ENCODE peak calls at places on chromosome 2, in nine cellular contexts. A is ovary, L is K562, W is lung, K is foreskin fibroblast, I is right lobe of liver, N is MCF 10A, V is cardiac fibroblast, O is GM13976. Y is an unnamed sample.

GRCh38 chr2:200966770-200967169 is 3.3 kb upstream of the ORC2 start:
- DNase-seq in A (no peak), L (peak), W (no peak), K (peak), I (no peak), N (peak), V (peak), O (peak), Y (peak)

GRCh38 chr2:47904903-47905453 is 1.3 kb downstream of the FBXO11 start:
- DNase-seq in A (peak), L (peak), W (peak), K (no peak), I (peak), N (peak), V (peak), O (peak), Y (peak)

GRCh38 chr2:157292853-157293252 is 32.8 kb downstream of the ERMN start:
- DNase-seq in A (no peak), L (no peak), W (no peak), K (no peak), I (no peak), N (no peak), V (no peak), O (no peak), Y (no peak)

GRCh38 chr2:219282375-219282774 is 3.2 kb downstream of the DNAJB2 start:
- DNase-seq in A (no peak), L (no peak), W (no peak), K (no peak), I (no peak), N (no peak), V (no peak), O (no peak), Y (no peak)

GRCh38 chr2:48249631-48250473 is 280.1 kb upstream of the STON1 start:
- DNase-seq in A (no peak), L (no peak), W (no peak), K (peak), I (peak), N (peak), V (peak), O (no peak), Y (no peak)

GRCh38 chr2:43452318-43452731 is 143.5 kb downstream of the THADA start:
- DNase-seq in A (no peak), L (no peak), W (no peak), K (no peak), I (no peak), N (no peak), V (no peak), O (no peak), Y (no peak)

GRCh38 chr2:9594361-9595063 is 36.3 kb downstream of the YWHAQ start:
- DNase-seq in A (peak), L (no peak), W (peak), K (peak), I (no peak), N (peak), V (peak), O (no peak), Y (peak)

GRCh38 chr2:200695178-200695930 is 109.5 kb downstream of the AOX1 start:
- DNase-seq in A (no peak), L (no peak), W (no peak), K (no peak), I (no peak), N (no peak), V (peak), O (no peak), Y (no peak)

GRCh38 chr2:96396587-96396986 is 61.0 kb downstream of the NCAPH start:
- DNase-seq in A (no peak), L (peak), W (no peak), K (no peak), I (no peak), N (no peak), V (no peak), O (no peak), Y (no peak)

GRCh38 chr2:121128741-121129659 is 156.0 kb downstream of the TFCP2L1 start:
- DNase-seq in A (no peak), L (peak), W (peak), K (no peak), I (no peak), N (no peak), V (peak), O (peak), Y (peak)

GRCh38 chr2:98894331-98895000 is 41.6 kb downstream of the CRACDL start:
- DNase-seq in A (no peak), L (no peak), W (no peak), K (no peak), I (no peak), N (no peak), V (no peak), O (no peak), Y (no peak)

GRCh38 chr2:27715318-27716165 is 51.9 kb downstream of the SLC4A1AP start:
- DNase-seq in A (peak), L (peak), W (no peak), K (peak), I (no peak), N (no peak), V (peak), O (peak), Y (no peak)

GRCh38 chr2:240893363-240893828 is 2.6 kb downstream of the MAB21L4 start:
- DNase-seq in A (no peak), L (no peak), W (no peak), K (peak), I (no peak), N (peak), V (peak), O (no peak), Y (peak)

GRCh38 chr2:18626256-18626668 is 36.9 kb upstream of the NT5C1B start:
- DNase-seq in A (no peak), L (no peak), W (no peak), K (peak), I (no peak), N (peak), V (peak), O (no peak), Y (peak)

GRCh38 chr2:28895189-28895893 is 874 bp downstream of the WDR43 start:
- DNase-seq in A (no peak), L (no peak), W (peak), K (peak), I (peak), N (peak), V (peak), O (no peak), Y (peak)

GRCh38 chr2:151967829-151968722 is 130.8 kb downstream of the CACNB4 start:
- DNase-seq in A (no peak), L (no peak), W (no peak), K (no peak), I (no peak), N (no peak), V (no peak), O (no peak), Y (no peak)

GRCh38 chr2:232502901-232503791 is 15.5 kb upstream of the ECEL1 start:
- DNase-seq in A (peak), L (peak), W (no peak), K (no peak), I (no peak), N (peak), V (peak), O (peak), Y (peak)

GRCh38 chr2:27964067-27964466 is 73.5 kb downstream of the BABAM2 start:
- DNase-seq in A (no peak), L (no peak), W (no peak), K (no peak), I (no peak), N (no peak), V (no peak), O (no peak), Y (no peak)

GRCh38 chr2:168744844-168745243 is 57.6 kb upstream of the NOSTRIN start:
- DNase-seq in A (no peak), L (no peak), W (no peak), K (no peak), I (no peak), N (no peak), V (no peak), O (no peak), Y (no peak)

GRCh38 chr2:42916394-42916793 is 124.0 kb upstream of the HAAO start:
- DNase-seq in A (no peak), L (no peak), W (no peak), K (no peak), I (no peak), N (no peak), V (no peak), O (no peak), Y (no peak)

GRCh38 chr2:23603156-23603555 is 218.2 kb downstream of the KLHL29 start:
- DNase-seq in A (no peak), L (no peak), W (no peak), K (no peak), I (no peak), N (no peak), V (no peak), O (no peak), Y (no peak)

GRCh38 chr2:30149513-30149912 is 2.7 kb downstream of the YPEL5 start:
- DNase-seq in A (no peak), L (no peak), W (no peak), K (no peak), I (no peak), N (peak), V (peak), O (no peak), Y (no peak)

GRCh38 chr2:188852752-188853151 is 121.4 kb upstream of the COL3A1 start:
- DNase-seq in A (no peak), L (no peak), W (no peak), K (peak), I (no peak), N (peak), V (peak), O (no peak), Y (no peak)

GRCh38 chr2:196445991-196446390 is 193.5 kb upstream of the CCDC150 start:
- DNase-seq in A (no peak), L (no peak), W (no peak), K (no peak), I (no peak), N (no peak), V (no peak), O (no peak), Y (no peak)

GRCh38 chr2:45190481-45190880 is 181.2 kb upstream of the SIX2 start:
- DNase-seq in A (no peak), L (peak), W (no peak), K (no peak), I (no peak), N (peak), V (peak), O (no peak), Y (no peak)

GRCh38 chr2:99600929-99601680 is 111.3 kb upstream of the REV1 start:
- DNase-seq in A (no peak), L (no peak), W (no peak), K (no peak), I (no peak), N (no peak), V (no peak), O (no peak), Y (no peak)

GRCh38 chr2:6864938-6865345 is 765 bp downstream of the CMPK2 start:
- DNase-seq in A (no peak), L (no peak), W (peak), K (no peak), I (peak), N (no peak), V (peak), O (no peak), Y (no peak)

GRCh38 chr2:1823187-1824169 is 79.2 kb upstream of the PXDN start:
- DNase-seq in A (no peak), L (no peak), W (no peak), K (no peak), I (no peak), N (no peak), V (no peak), O (no peak), Y (no peak)

GRCh38 chr2:73291093-73291460 is 2.3 kb downstream of the EGR4 start:
- DNase-seq in A (peak), L (peak), W (no peak), K (peak), I (no peak), N (no peak), V (peak), O (peak), Y (peak)

GRCh38 chr2:91442246-91442905 is 2750.9 kb downstream of the RPIA start:
- DNase-seq in A (no peak), L (peak), W (no peak), K (no peak), I (peak), N (no peak), V (no peak), O (no peak), Y (no peak)

GRCh38 chr2:75574106-75574505 is 13.4 kb upstream of the EVA1A start:
- DNase-seq in A (no peak), L (no peak), W (no peak), K (peak), I (no peak), N (peak), V (no peak), O (no peak), Y (no peak)
- TF ChIP-seq CTCF in A (no peak), L (no peak), W (no peak), K (peak), I (no peak), N (peak), V (no peak), O (no peak), Y (no peak)

GRCh38 chr2:75113217-75113616 is 86.1 kb downstream of the TACR1 start:
- DNase-seq in A (no peak), L (no peak), W (no peak), K (no peak), I (no peak), N (no peak), V (no peak), O (no peak), Y (no peak)
- TF ChIP-seq CTCF in A (no peak), L (no peak), W (no peak), K (no peak), I (no peak), N (no peak), V (no peak), O (no peak), Y (no peak)

GRCh38 chr2:46643951-46644350 is 164.6 kb downstream of the TMEM247 start:
- DNase-seq in A (no peak), L (no peak), W (no peak), K (no peak), I (no peak), N (peak), V (no peak), O (no peak), Y (peak)

GRCh38 chr2:46645681-46646162 is 166.4 kb downstream of the TMEM247 start:
- DNase-seq in A (peak), L (no peak), W (peak), K (peak), I (no peak), N (peak), V (peak), O (no peak), Y (peak)

GRCh38 chr2:46644690-46645385 is 165.5 kb downstream of the TMEM247 start:
- DNase-seq in A (no peak), L (no peak), W (no peak), K (peak), I (no peak), N (peak), V (peak), O (no peak), Y (no peak)

GRCh38 chr2:46647041-46647440 is 167.7 kb downstream of the TMEM247 start:
- DNase-seq in A (no peak), L (no peak), W (no peak), K (no peak), I (no peak), N (peak), V (no peak), O (no peak), Y (no peak)

DNA sequence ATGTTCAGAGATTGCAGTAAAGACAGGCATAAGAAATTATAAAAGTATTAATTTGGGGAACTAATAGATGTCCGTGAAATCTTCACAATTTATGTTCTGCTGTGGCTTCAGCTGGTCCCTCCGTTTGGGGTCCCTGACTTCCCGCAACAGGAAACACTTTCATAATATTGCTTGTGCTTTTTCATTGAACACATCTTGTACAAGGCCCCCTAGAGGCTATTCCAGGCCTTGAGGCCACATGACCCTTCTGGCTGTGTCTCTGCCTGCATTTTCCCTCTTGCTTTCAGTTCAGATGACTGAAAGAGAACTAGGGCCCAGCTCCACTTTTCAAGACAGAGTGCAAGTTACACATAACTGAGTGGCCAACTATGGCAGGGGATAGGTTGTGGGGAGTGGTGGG is 164.1 kb downstream of the TMEM247 start:
- DNase-seq in A (no peak), L (peak), W (no peak), K (no peak), I (no peak), N (no peak), V (no peak), O (no peak), Y (no peak)
- TF ChIP-seq CTCF in A (no peak), L (peak), W (no peak), K (no peak), I (peak), N (no peak), V (no peak), O (no peak), Y (no peak)

DNA sequence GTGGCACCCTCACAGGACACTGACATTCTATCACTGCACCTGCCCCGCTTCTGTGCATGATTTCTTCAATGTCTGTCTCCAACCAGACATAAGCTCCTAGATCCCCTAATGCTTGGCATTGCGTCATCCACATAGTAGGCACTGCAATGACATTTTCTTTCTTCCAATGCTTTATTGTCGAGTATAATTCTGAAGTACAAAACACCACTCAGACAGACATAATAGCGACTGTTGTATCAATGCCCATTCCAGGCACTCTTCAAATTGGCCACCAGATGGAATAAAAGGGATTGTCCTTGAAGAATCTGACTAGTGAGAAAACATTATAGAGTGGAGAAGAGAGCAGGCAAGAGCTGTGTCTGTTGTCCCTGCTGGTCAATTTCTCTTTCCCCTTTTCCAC is 89.0 kb downstream of the LPIN1 start:
- DNase-seq in A (no peak), L (peak), W (no peak), K (no peak), I (no peak), N (peak), V (no peak), O (no peak), Y (no peak)
- TF ChIP-seq CTCF in A (no peak), L (no peak), W (no peak), K (no peak), I (no peak), N (peak), V (peak), O (no peak), Y (no peak)

DNA sequence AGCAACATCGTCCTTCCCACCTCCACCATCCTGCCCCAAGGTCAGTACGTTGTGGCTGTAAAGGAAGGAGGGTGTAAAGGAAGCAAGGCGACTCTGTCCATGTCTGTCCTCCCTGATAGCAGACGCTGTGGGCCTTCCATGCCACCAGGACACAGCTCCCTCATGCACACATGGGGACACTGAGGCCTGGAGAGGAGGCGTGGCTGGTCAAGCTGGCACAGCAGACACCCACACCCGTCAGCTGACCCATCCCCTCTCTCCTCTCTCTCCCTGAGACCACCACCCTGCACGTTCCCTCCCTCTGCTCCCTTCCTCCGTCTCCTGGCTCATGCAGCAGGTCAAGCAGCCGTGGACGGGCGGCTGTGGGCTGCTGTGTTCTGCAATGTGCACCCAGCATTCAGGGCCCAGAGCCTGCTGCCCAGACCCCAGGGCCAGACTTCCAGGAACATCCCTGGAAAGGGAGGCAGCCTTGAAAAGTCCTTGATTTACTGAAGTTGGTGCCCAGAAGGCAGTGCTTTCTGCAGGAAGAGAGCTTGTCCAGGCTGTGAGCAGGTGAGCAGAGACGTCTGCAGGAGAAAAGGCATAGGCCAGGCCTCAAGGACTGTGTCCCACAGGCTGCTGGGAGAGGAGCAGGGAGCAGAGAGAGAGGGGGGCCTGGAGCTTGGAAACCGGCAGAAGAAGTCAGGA is 133.6 kb downstream of the DDX1 start:
- DNase-seq in A (no peak), L (no peak), W (no peak), K (no peak), I (no peak), N (no peak), V (no peak), O (no peak), Y (no peak)
- TF ChIP-seq CTCF in A (no peak), L (no peak), W (no peak), K (no peak), I (no peak), N (no peak), V (no peak), O (no peak), Y (no peak)

GRCh38 chr2:145593991-145594702 is 1074.2 kb upstream of the ZEB2 start:
- DNase-seq in A (no peak), L (peak), W (no peak), K (peak), I (no peak), N (peak), V (peak), O (no peak), Y (peak)
- TF ChIP-seq CTCF in A (no peak), L (no peak), W (no peak), K (peak), I (no peak), N (no peak), V (peak), O (no peak), Y (no peak)

DNA sequence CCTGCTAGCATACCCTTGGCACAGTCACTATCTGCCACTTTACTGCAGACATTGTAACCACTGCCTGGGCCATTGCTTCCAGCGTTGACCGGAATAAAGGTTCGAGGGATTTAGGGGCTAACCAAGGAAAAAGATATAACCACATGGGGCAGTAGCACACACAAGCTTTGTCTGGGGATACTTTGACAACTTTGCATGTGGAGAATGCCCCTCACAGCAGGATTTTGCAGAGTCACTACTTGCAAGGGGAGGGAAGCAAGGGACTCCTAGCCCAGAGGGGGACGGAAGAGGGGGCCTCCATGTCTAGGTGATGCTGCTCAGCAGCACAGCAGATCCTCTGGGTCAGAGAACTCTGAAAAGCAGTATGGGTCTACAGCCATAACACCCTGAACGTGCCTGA is 138.7 kb downstream of the SPP2 start:
- DNase-seq in A (no peak), L (no peak), W (no peak), K (no peak), I (no peak), N (no peak), V (no peak), O (no peak), Y (no peak)
- TF ChIP-seq CTCF in A (no peak), L (no peak), W (no peak), K (no peak), I (no peak), N (no peak), V (no peak), O (no peak), Y (no peak)

DNA sequence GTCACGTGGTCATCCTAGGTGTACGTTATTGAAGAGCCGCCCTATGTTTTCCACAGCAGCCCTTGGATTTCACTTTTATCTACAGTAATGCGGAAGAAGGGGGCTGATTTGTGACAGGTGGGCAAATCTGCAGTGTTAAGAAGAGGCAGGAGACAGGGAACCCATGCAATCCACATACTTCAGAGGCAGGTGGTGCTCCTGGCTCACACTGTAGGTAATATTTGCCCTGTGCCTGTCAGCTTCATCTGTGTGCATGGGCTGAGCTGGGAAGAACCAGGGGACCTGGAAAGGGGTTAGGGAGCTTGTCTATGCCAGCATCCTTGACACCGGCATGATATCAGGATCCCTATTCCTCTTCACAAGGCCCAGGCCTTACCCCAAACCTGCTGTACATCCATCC is 183.9 kb downstream of the SH3RF3 start:
- DNase-seq in A (no peak), L (no peak), W (no peak), K (no peak), I (no peak), N (no peak), V (no peak), O (no peak), Y (no peak)
- TF ChIP-seq CTCF in A (no peak), L (no peak), W (no peak), K (no peak), I (no peak), N (no peak), V (no peak), O (no peak), Y (no peak)

Y was measured in RWPE1.